ENCODE peak calls at places on chromosomes 4 and X, in eight cellular contexts. One of them, this sample, is unnamed.

GRCh38 chr4:125639182-125639621 is 324.4 kb downstream of the FAT4 start:
- DNase-seq in breast epithelium: no peak
- DNase-seq in substantia nigra: no peak
- DNase-seq in NCI-H460: no peak
- DNase-seq in ovary: no peak
- DNase-seq in HL-60: no peak
- DNase-seq in stimulated activated CD4-positive, alpha-beta T cell treated with anti-CD3 and anti-CD28 coated beads, Interleukin-1b, Interleukin-23, amount 100 ng/mL, for 1 hour: no peak
- DNase-seq in activated B cell treated with CpG ODN at 0.5 μM for 24 hours: no peak
- DNase-seq in this sample: no peak

GRCh38 chr4:181559637-181560036 is 683.6 kb upstream of the TENM3 start:
- DNase-seq in breast epithelium: no peak
- DNase-seq in substantia nigra: no peak
- DNase-seq in NCI-H460: no peak
- DNase-seq in ovary: no peak
- DNase-seq in HL-60: no peak
- DNase-seq in stimulated activated CD4-positive, alpha-beta T cell treated with anti-CD3 and anti-CD28 coated beads, Interleukin-1b, Interleukin-23, amount 100 ng/mL, for 1 hour: no peak
- DNase-seq in activated B cell treated with CpG ODN at 0.5 μM for 24 hours: no peak
- DNase-seq in this sample: no peak

GRCh38 chr4:1722551-1723071 is 1.3 kb downstream of the TACC3 start:
- DNase-seq in breast epithelium: no peak
- DNase-seq in substantia nigra: no peak
- DNase-seq in NCI-H460: no peak
- DNase-seq in ovary: peak; percentile 16
- DNase-seq in HL-60: no peak
- DNase-seq in stimulated activated CD4-positive, alpha-beta T cell treated with anti-CD3 and anti-CD28 coated beads, Interleukin-1b, Interleukin-23, amount 100 ng/mL, for 1 hour: no peak
- DNase-seq in activated B cell treated with CpG ODN at 0.5 μM for 24 hours: no peak
- DNase-seq in this sample: no peak

GRCh38 chrX:68672581-68673318 is 25.3 kb downstream of the STARD8 start:
- DNase-seq in breast epithelium: no peak
- DNase-seq in substantia nigra: no peak
- DNase-seq in NCI-H460: no peak
- DNase-seq in ovary: peak; percentile 47
- DNase-seq in HL-60: no peak
- DNase-seq in stimulated activated CD4-positive, alpha-beta T cell treated with anti-CD3 and anti-CD28 coated beads, Interleukin-1b, Interleukin-23, amount 100 ng/mL, for 1 hour: no peak
- DNase-seq in activated B cell treated with CpG ODN at 0.5 μM for 24 hours: no peak
- DNase-seq in this sample: no peak

GRCh38 chr4:76420901-76421581 is at the start of gene CCDC158:
- DNase-seq in breast epithelium: no peak
- DNase-seq in substantia nigra: no peak
- DNase-seq in NCI-H460: no peak
- DNase-seq in ovary: no peak
- DNase-seq in HL-60: no peak
- DNase-seq in stimulated activated CD4-positive, alpha-beta T cell treated with anti-CD3 and anti-CD28 coated beads, Interleukin-1b, Interleukin-23, amount 100 ng/mL, for 1 hour: no peak
- DNase-seq in activated B cell treated with CpG ODN at 0.5 μM for 24 hours: peak; percentile 16
- DNase-seq in this sample: no peak

GRCh38 chrX:1111543-1112300 is 100.7 kb downstream of the CRLF2 start:
- DNase-seq in breast epithelium: no peak
- DNase-seq in substantia nigra: no peak
- DNase-seq in NCI-H460: no peak
- DNase-seq in ovary: no peak
- DNase-seq in HL-60: no peak
- DNase-seq in stimulated activated CD4-positive, alpha-beta T cell treated with anti-CD3 and anti-CD28 coated beads, Interleukin-1b, Interleukin-23, amount 100 ng/mL, for 1 hour: no peak
- DNase-seq in activated B cell treated with CpG ODN at 0.5 μM for 24 hours: no peak
- DNase-seq in this sample: no peak

GRCh38 chr4:988726-989721 is 2.2 kb downstream of the IDUA start:
- DNase-seq in breast epithelium: no peak
- DNase-seq in substantia nigra: no peak
- DNase-seq in NCI-H460: no peak
- DNase-seq in ovary: no peak
- DNase-seq in HL-60: no peak
- DNase-seq in stimulated activated CD4-positive, alpha-beta T cell treated with anti-CD3 and anti-CD28 coated beads, Interleukin-1b, Interleukin-23, amount 100 ng/mL, for 1 hour: no peak
- DNase-seq in activated B cell treated with CpG ODN at 0.5 μM for 24 hours: no peak
- DNase-seq in this sample: no peak

GRCh38 chrX:108230562-108230961 is 139.0 kb downstream of the ATG4A start:
- DNase-seq in breast epithelium: no peak
- DNase-seq in substantia nigra: no peak
- DNase-seq in NCI-H460: no peak
- DNase-seq in ovary: no peak
- DNase-seq in HL-60: no peak
- DNase-seq in stimulated activated CD4-positive, alpha-beta T cell treated with anti-CD3 and anti-CD28 coated beads, Interleukin-1b, Interleukin-23, amount 100 ng/mL, for 1 hour: no peak
- DNase-seq in activated B cell treated with CpG ODN at 0.5 μM for 24 hours: no peak
- DNase-seq in this sample: no peak

GRCh38 chrX:1444896-1445480 is 7.7 kb downstream of the ASMTL start:
- DNase-seq in breast epithelium: peak; percentile 5
- DNase-seq in substantia nigra: no peak
- DNase-seq in NCI-H460: no peak
- DNase-seq in ovary: no peak
- DNase-seq in HL-60: no peak
- DNase-seq in stimulated activated CD4-positive, alpha-beta T cell treated with anti-CD3 and anti-CD28 coated beads, Interleukin-1b, Interleukin-23, amount 100 ng/mL, for 1 hour: no peak
- DNase-seq in activated B cell treated with CpG ODN at 0.5 μM for 24 hours: no peak
- DNase-seq in this sample: no peak

GRCh38 chr4:171524913-171525312 is 288.3 kb upstream of the GALNTL6 start:
- DNase-seq in breast epithelium: no peak
- DNase-seq in substantia nigra: no peak
- DNase-seq in NCI-H460: no peak
- DNase-seq in ovary: no peak
- DNase-seq in HL-60: no peak
- DNase-seq in stimulated activated CD4-positive, alpha-beta T cell treated with anti-CD3 and anti-CD28 coated beads, Interleukin-1b, Interleukin-23, amount 100 ng/mL, for 1 hour: no peak
- DNase-seq in activated B cell treated with CpG ODN at 0.5 μM for 24 hours: no peak
- DNase-seq in this sample: no peak

GRCh38 chr4:1208970-1209704 is 36.8 kb upstream of the SPON2 start:
- DNase-seq in breast epithelium: no peak
- DNase-seq in substantia nigra: no peak
- DNase-seq in NCI-H460: no peak
- DNase-seq in ovary: peak; percentile 39
- DNase-seq in HL-60: no peak
- DNase-seq in stimulated activated CD4-positive, alpha-beta T cell treated with anti-CD3 and anti-CD28 coated beads, Interleukin-1b, Interleukin-23, amount 100 ng/mL, for 1 hour: no peak
- DNase-seq in activated B cell treated with CpG ODN at 0.5 μM for 24 hours: no peak
- DNase-seq in this sample: no peak

GRCh38 chr4:59553739-59554126 is 1646.4 kb upstream of the ADGRL3 start:
- DNase-seq in breast epithelium: no peak
- DNase-seq in substantia nigra: no peak
- DNase-seq in NCI-H460: peak; percentile 18
- DNase-seq in ovary: no peak
- DNase-seq in HL-60: no peak
- DNase-seq in stimulated activated CD4-positive, alpha-beta T cell treated with anti-CD3 and anti-CD28 coated beads, Interleukin-1b, Interleukin-23, amount 100 ng/mL, for 1 hour: no peak
- DNase-seq in activated B cell treated with CpG ODN at 0.5 μM for 24 hours: no peak
- DNase-seq in this sample: no peak

GRCh38 chr4:76800902-76801301 is 97.0 kb downstream of the SOWAHB start:
- DNase-seq in breast epithelium: no peak
- DNase-seq in substantia nigra: no peak
- DNase-seq in NCI-H460: no peak
- DNase-seq in ovary: no peak
- DNase-seq in HL-60: no peak
- DNase-seq in stimulated activated CD4-positive, alpha-beta T cell treated with anti-CD3 and anti-CD28 coated beads, Interleukin-1b, Interleukin-23, amount 100 ng/mL, for 1 hour: no peak
- DNase-seq in activated B cell treated with CpG ODN at 0.5 μM for 24 hours: no peak
- DNase-seq in this sample: no peak

GRCh38 chr4:100361336-100361735 is 156.5 kb downstream of the EMCN start:
- DNase-seq in breast epithelium: no peak
- DNase-seq in substantia nigra: no peak
- DNase-seq in NCI-H460: no peak
- DNase-seq in ovary: no peak
- DNase-seq in HL-60: no peak
- DNase-seq in stimulated activated CD4-positive, alpha-beta T cell treated with anti-CD3 and anti-CD28 coated beads, Interleukin-1b, Interleukin-23, amount 100 ng/mL, for 1 hour: no peak
- DNase-seq in activated B cell treated with CpG ODN at 0.5 μM for 24 hours: no peak
- DNase-seq in this sample: no peak

GRCh38 chrX:10239611-10240064 is 82.9 kb downstream of the CLCN4 start:
- DNase-seq in breast epithelium: no peak
- DNase-seq in substantia nigra: no peak
- DNase-seq in NCI-H460: no peak
- DNase-seq in ovary: no peak
- DNase-seq in HL-60: no peak
- DNase-seq in stimulated activated CD4-positive, alpha-beta T cell treated with anti-CD3 and anti-CD28 coated beads, Interleukin-1b, Interleukin-23, amount 100 ng/mL, for 1 hour: no peak
- DNase-seq in activated B cell treated with CpG ODN at 0.5 μM for 24 hours: no peak
- DNase-seq in this sample: no peak

GRCh38 chr4:161799687-161800086 is 364.1 kb downstream of the FSTL5 start:
- DNase-seq in breast epithelium: no peak
- DNase-seq in substantia nigra: no peak
- DNase-seq in NCI-H460: peak; percentile 8
- DNase-seq in ovary: no peak
- DNase-seq in HL-60: no peak
- DNase-seq in stimulated activated CD4-positive, alpha-beta T cell treated with anti-CD3 and anti-CD28 coated beads, Interleukin-1b, Interleukin-23, amount 100 ng/mL, for 1 hour: no peak
- DNase-seq in activated B cell treated with CpG ODN at 0.5 μM for 24 hours: no peak
- DNase-seq in this sample: no peak

GRCh38 chr4:129968366-129968765 is 872.4 kb downstream of the C4orf33 start:
- DNase-seq in breast epithelium: no peak
- DNase-seq in substantia nigra: no peak
- DNase-seq in NCI-H460: no peak
- DNase-seq in ovary: no peak
- DNase-seq in HL-60: no peak
- DNase-seq in stimulated activated CD4-positive, alpha-beta T cell treated with anti-CD3 and anti-CD28 coated beads, Interleukin-1b, Interleukin-23, amount 100 ng/mL, for 1 hour: no peak
- DNase-seq in activated B cell treated with CpG ODN at 0.5 μM for 24 hours: no peak
- DNase-seq in this sample: no peak

GRCh38 chrX:68647156-68647957 is at the start of gene STARD8:
- DNase-seq in breast epithelium: no peak
- DNase-seq in substantia nigra: peak; percentile 22
- DNase-seq in NCI-H460: peak; percentile 40
- DNase-seq in ovary: no peak
- DNase-seq in HL-60: no peak
- DNase-seq in stimulated activated CD4-positive, alpha-beta T cell treated with anti-CD3 and anti-CD28 coated beads, Interleukin-1b, Interleukin-23, amount 100 ng/mL, for 1 hour: no peak
- DNase-seq in activated B cell treated with CpG ODN at 0.5 μM for 24 hours: no peak
- DNase-seq in this sample: peak; percentile 10

GRCh38 chrX:116490091-116490490 is 27.3 kb upstream of the CT83 start:
- DNase-seq in breast epithelium: no peak
- DNase-seq in substantia nigra: no peak
- DNase-seq in NCI-H460: peak; percentile 1
- DNase-seq in ovary: no peak
- DNase-seq in HL-60: no peak
- DNase-seq in stimulated activated CD4-positive, alpha-beta T cell treated with anti-CD3 and anti-CD28 coated beads, Interleukin-1b, Interleukin-23, amount 100 ng/mL, for 1 hour: no peak
- DNase-seq in activated B cell treated with CpG ODN at 0.5 μM for 24 hours: no peak
- DNase-seq in this sample: no peak

GRCh38 chrX:41449138-41449537 is 2.0 kb downstream of the NYX start:
- DNase-seq in breast epithelium: no peak
- DNase-seq in substantia nigra: no peak
- DNase-seq in NCI-H460: no peak
- DNase-seq in ovary: no peak
- DNase-seq in HL-60: peak; percentile 20
- DNase-seq in stimulated activated CD4-positive, alpha-beta T cell treated with anti-CD3 and anti-CD28 coated beads, Interleukin-1b, Interleukin-23, amount 100 ng/mL, for 1 hour: no peak
- DNase-seq in activated B cell treated with CpG ODN at 0.5 μM for 24 hours: no peak
- DNase-seq in this sample: no peak

GRCh38 chr4:85606505-85606904 is 131.6 kb downstream of the ARHGAP24 start:
- DNase-seq in breast epithelium: no peak
- DNase-seq in substantia nigra: no peak
- DNase-seq in NCI-H460: no peak
- DNase-seq in ovary: no peak
- DNase-seq in HL-60: no peak
- DNase-seq in stimulated activated CD4-positive, alpha-beta T cell treated with anti-CD3 and anti-CD28 coated beads, Interleukin-1b, Interleukin-23, amount 100 ng/mL, for 1 hour: no peak
- DNase-seq in activated B cell treated with CpG ODN at 0.5 μM for 24 hours: no peak
- DNase-seq in this sample: no peak

This sample was measured in midbrain.